ENCODE peak calls at places on chromosomes 12 and 14, in ten cellular contexts. Q is sigmoid colon, F is IMR-90, I is HepG2, Z is stomach, C is suprapubic skin, V is tibial nerve, S is adrenal gland, T is gastrocnemius medialis, E is A549. P is an unnamed sample. For H3K4me1, the result is how much of the 10 kb centered on the place peaks cover.

GRCh38 chr14:93126124-93126523 is 10.4 kb upstream of the ITPK1 start:
- DNase-seq in Q (no peak), F (no peak), I (no peak), Z (no peak), C (no peak), V (no peak), S (no peak), T (no peak), E (no peak), P (no peak)

GRCh38 chr14:74710477-74710876 is 2.4 kb downstream of the AREL1 start:
- DNase-seq in Q (no peak), F (no peak), I (no peak), Z (no peak), C (no peak), V (no peak), S (no peak), T (no peak), E (no peak), P (no peak)

GRCh38 chr14:68553326-68553725 is 239.5 kb downstream of the ZFP36L1 start:
- DNase-seq in Q (peak), F (no peak), I (no peak), Z (no peak), C (no peak), V (no peak), S (peak), T (no peak), E (no peak), P (no peak)

GRCh38 chr12:58387199-58387598 is 445.8 kb downstream of the ATP23 start:
- DNase-seq in Q (no peak), F (peak), I (no peak), Z (no peak), C (no peak), V (no peak), S (no peak), T (no peak), E (no peak), P (no peak)

GRCh38 chr14:94689218-94689984 is 77.2 kb downstream of the SERPINA3 start:
- DNase-seq in Q (peak), F (peak), I (no peak), Z (peak), C (peak), V (peak), S (peak), T (no peak), E (peak), P (peak)

GRCh38 chr14:31326111-31326510 is 94.2 kb downstream of the HEATR5A start:
- DNase-seq in Q (no peak), F (peak), I (peak), Z (no peak), C (no peak), V (no peak), S (no peak), T (no peak), E (peak), P (no peak)

GRCh38 chr14:50333010-50333409 is 20.9 kb downstream of the DMAC2L start:
- DNase-seq in Q (peak), F (peak), I (no peak), Z (no peak), C (no peak), V (no peak), S (peak), T (no peak), E (no peak), P (peak)

GRCh38 chr12:54759751-54760150 is 94.6 kb upstream of the MUCL1 start:
- DNase-seq in Q (no peak), F (peak), I (peak), Z (no peak), C (no peak), V (no peak), S (no peak), T (no peak), E (peak), P (no peak)

GRCh38 chr12:110566993-110567392 is 16.1 kb downstream of the PPTC7 start:
- DNase-seq in Q (no peak), F (no peak), I (no peak), Z (no peak), C (no peak), V (no peak), S (no peak), T (no peak), E (no peak), P (no peak)

GRCh38 chr12:14936224-14936861 is 2.0 kb downstream of the ERP27 start:
- DNase-seq in Q (no peak), F (no peak), I (no peak), Z (no peak), C (no peak), V (no peak), S (no peak), T (no peak), E (peak), P (no peak)

GRCh38 chr14:24311837-24312615 is 724 bp downstream of the LTB4R start:
- DNase-seq in Q (no peak), F (no peak), I (no peak), Z (no peak), C (no peak), V (no peak), S (peak), T (no peak), E (no peak), P (no peak)

GRCh38 chr14:24310387-24310665 is 386 bp downstream of the LTB4R2 start:
- DNase-seq in Q (no peak), F (no peak), I (no peak), Z (no peak), C (no peak), V (no peak), S (no peak), T (no peak), E (no peak), P (no peak)

GRCh38 chr14:24309538-24310386 is at the start of gene LTB4R2:
- DNase-seq in Q (no peak), F (no peak), I (no peak), Z (no peak), C (no peak), V (no peak), S (no peak), T (no peak), E (no peak), P (no peak)

GRCh38 chr14:24312736-24313507 is 1.6 kb downstream of the LTB4R start:
- DNase-seq in Q (peak), F (peak), I (no peak), Z (no peak), C (no peak), V (no peak), S (peak), T (no peak), E (no peak), P (no peak)

DNA sequence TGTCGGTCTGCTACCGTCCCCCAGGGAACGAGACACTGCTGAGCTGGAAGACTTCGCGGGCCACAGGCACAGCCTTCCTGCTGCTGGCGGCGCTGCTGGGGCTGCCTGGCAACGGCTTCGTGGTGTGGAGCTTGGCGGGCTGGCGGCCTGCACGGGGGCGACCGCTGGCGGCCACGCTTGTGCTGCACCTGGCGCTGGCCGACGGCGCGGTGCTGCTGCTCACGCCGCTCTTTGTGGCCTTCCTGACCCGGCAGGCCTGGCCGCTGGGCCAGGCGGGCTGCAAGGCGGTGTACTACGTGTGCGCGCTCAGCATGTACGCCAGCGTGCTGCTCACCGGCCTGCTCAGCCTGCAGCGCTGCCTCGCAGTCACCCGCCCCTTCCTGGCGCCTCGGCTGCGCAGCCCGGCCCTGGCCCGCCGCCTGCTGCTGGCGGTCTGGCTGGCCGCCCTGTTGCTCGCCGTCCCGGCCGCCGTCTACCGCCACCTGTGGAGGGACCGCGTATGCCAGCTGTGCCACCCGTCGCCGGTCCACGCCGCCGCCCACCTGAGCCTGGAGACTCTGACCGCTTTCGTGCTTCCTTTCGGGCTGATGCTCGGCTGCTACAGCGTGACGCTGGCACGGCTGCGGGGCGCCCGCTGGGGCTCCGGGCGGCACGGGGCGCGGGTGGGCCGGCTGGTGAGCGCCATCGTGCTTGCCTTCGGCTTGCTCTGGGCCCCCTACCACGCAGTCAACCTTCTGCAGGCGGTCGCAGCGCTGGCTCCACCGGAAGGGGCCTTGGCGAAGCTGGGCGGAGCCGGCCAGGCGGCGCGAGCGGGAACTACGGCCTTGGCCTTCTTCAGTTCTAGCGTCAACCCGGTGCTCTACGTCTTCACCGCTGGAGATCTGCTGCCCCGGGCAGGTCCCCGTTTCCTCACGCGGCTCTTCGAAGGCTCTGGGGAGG is at the start of gene LTB4R:
- DNase-seq in Q (peak), F (peak), I (no peak), Z (peak), C (peak), V (no peak), S (peak), T (peak), E (no peak), P (no peak)
- TF ChIP-seq POLR2A in Q (no peak), F (no peak), I (no peak), Z (no peak), C (no peak), V (no peak), S (no peak), T (no peak), E (no peak), P (peak)

DNA sequence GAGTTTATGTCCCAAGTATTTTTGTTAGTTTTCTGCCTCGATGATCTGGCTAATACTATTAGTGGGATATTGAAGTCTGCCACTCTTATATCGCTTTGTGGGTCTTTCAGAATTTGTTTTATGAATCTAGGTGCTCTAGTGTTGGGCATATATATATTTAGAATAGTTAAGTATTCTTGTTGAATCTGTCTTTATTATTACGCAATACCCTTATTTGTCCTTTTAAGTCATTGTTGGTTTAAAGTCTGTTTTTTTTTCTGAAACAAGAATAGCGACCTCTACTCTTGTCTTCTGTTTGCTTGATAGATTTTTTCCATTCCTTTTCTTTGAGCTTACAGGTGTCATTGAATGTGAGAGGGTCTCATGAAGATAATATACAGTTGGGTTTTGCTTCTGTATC is 239.0 kb downstream of the ASCL1 start:
- DNase-seq in Q (no peak), F (no peak), I (no peak), Z (no peak), C (no peak), V (no peak), S (no peak), T (no peak), E (no peak), P (no peak)
- H3K4me1 ChIP-seq in Q (under half), F (under half), I (under half), Z (under half), C (under half), V (under half), S (under half), T (under half), E (under half), P (under half)

DNA sequence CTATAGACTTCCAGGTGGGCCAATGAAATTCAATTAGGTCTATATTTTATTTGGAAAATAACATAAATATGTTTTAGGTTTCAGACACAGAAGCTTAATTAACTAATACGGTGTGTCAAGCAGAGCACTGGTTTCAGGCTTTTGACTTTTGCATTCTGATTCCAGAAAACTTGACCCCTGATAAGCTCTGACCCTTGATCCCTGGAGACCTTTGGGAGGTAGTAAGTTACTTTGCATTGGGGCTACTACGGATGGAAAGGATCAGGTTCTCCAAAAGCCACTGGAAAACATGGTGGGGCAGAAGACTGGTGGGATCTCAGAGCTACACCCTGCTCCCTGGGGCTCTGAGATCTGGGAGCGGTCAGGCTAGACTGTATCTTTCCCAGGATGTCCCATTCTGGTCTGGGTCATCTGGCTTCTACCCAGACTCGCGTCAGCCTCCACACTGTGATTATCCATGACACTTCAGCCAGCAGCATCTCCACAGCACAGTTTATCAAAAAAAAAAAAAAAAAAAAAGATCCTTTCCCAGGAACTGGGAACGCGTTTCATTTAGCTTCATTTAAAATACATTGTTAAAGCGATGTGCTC is 17.9 kb upstream of the EMP1 start:
- DNase-seq in Q (peak), F (no peak), I (no peak), Z (no peak), C (no peak), V (no peak), S (peak), T (no peak), E (no peak), P (peak)
- H3K4me3 ChIP-seq in Q (no peak), F (no peak), I (no peak), Z (no peak), C (no peak), V (no peak), S (no peak), T (no peak), E (no peak), P (no peak)

GRCh38 chr14:20492486-20492885 is 12.9 kb upstream of the RNASE10 start:
- DNase-seq in Q (no peak), F (peak), I (no peak), Z (no peak), C (no peak), V (no peak), S (no peak), T (no peak), E (no peak), P (no peak)
- TF ChIP-seq POLR2A in Q (no peak), F (no peak), I (no peak), Z (no peak), C (no peak), V (no peak), S (no peak), T (no peak), E (no peak), P (no peak)

GRCh38 chr12:123238330-123238682 is 5.1 kb downstream of the MTRFR start:
- DNase-seq in Q (no peak), F (no peak), I (no peak), Z (no peak), C (no peak), V (no peak), S (no peak), T (no peak), E (no peak), P (no peak)
- H3K4me1 ChIP-seq in Q (under half), F (under half), I (under half), Z (half or more), C (half or more), V (under half), S (under half), T (under half), E (under half), P (under half)

DNA sequence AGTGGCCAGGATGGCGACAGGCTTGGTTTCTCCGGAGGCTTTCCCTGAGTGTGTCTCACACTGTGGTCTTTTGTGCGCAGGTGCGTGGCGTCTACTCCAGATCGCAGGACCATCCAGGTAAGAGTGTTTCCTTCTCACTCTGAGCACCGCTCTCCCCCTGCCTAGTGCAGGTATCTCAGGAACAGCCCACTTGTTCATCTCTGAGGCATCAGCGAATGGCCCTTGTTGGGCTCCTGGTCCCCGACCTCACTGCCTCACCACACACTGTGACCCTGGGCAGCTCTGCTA is 781 bp downstream of the ADGRD1 start:
- DNase-seq in Q (no peak), F (no peak), I (no peak), Z (no peak), C (no peak), V (no peak), S (no peak), T (no peak), E (no peak), P (no peak)
- H3K4me3 ChIP-seq in Q (peak), F (no peak), I (peak), Z (peak), C (peak), V (peak), S (no peak), T (peak), E (no peak), P (peak)

P was measured in uterus.